ENCODE peak calls at places on chromosomes 7 and 10, in six cellular contexts. One of them, this sample, is unnamed.
A peak's percentile ranks its signal among the peaks of the same experiment; 100 is the strongest.

GRCh38 chr10:6385683-6386082 is 183.0 kb downstream of the PFKFB3 start:
- DNase-seq in fibroblast of lung: peak; percentile 37
- DNase-seq in heart left ventricle: no peak
- DNase-seq in CD8-positive, alpha-beta T cell: no peak
- DNase-seq in lung: no peak
- DNase-seq in endodermal cell: no peak
- DNase-seq in this sample: peak; percentile 44

GRCh38 chr10:75165684-75166622 is 44.6 kb upstream of the VDAC2 start:
- DNase-seq in lung: no peak
- DNase-seq in CD8-positive, alpha-beta T cell: no peak
- DNase-seq in heart left ventricle: no peak
- DNase-seq in endodermal cell: no peak
- DNase-seq in fibroblast of lung: peak; percentile 67
- DNase-seq in this sample: no peak

GRCh38 chr10:71766717-71767419 is 6.5 kb downstream of the VSIR start:
- DNase-seq in CD8-positive, alpha-beta T cell: no peak
- DNase-seq in lung: peak; percentile 82
- DNase-seq in endodermal cell: no peak
- DNase-seq in heart left ventricle: peak; percentile 82
- DNase-seq in fibroblast of lung: peak; percentile 98
- DNase-seq in this sample: peak; percentile 87

GRCh38 chr10:16832351-16833080 is 15.3 kb upstream of the RSU1 start:
- DNase-seq in heart left ventricle: peak; percentile 50
- DNase-seq in CD8-positive, alpha-beta T cell: no peak
- DNase-seq in fibroblast of lung: peak; percentile 96
- DNase-seq in endodermal cell: no peak
- DNase-seq in lung: peak; percentile 44
- DNase-seq in this sample: peak; percentile 92

GRCh38 chr10:129875993-129876727 is 87.9 kb downstream of the EBF3 start:
- DNase-seq in CD8-positive, alpha-beta T cell: no peak
- DNase-seq in endodermal cell: no peak
- DNase-seq in heart left ventricle: no peak
- DNase-seq in fibroblast of lung: no peak
- DNase-seq in lung: no peak
- DNase-seq in this sample: no peak

GRCh38 chr10:96890580-96890979 is 58.5 kb downstream of the LCOR start:
- DNase-seq in CD8-positive, alpha-beta T cell: no peak
- DNase-seq in endodermal cell: no peak
- DNase-seq in heart left ventricle: no peak
- DNase-seq in fibroblast of lung: no peak
- DNase-seq in lung: no peak
- DNase-seq in this sample: no peak

GRCh38 chr7:11231190-11231589 is 257.5 kb downstream of the PHF14 start:
- DNase-seq in lung: no peak
- DNase-seq in fibroblast of lung: no peak
- DNase-seq in heart left ventricle: no peak
- DNase-seq in endodermal cell: no peak
- DNase-seq in CD8-positive, alpha-beta T cell: no peak
- DNase-seq in this sample: no peak

GRCh38 chr7:37062019-37062418 is 337.7 kb upstream of the AOAH start:
- DNase-seq in lung: no peak
- DNase-seq in CD8-positive, alpha-beta T cell: no peak
- DNase-seq in heart left ventricle: no peak
- DNase-seq in fibroblast of lung: peak; percentile 20
- DNase-seq in endodermal cell: no peak
- DNase-seq in this sample: no peak

GRCh38 chr10:68742397-68742796 is 21.4 kb downstream of the CCAR1 start:
- DNase-seq in endodermal cell: no peak
- DNase-seq in fibroblast of lung: no peak
- DNase-seq in CD8-positive, alpha-beta T cell: no peak
- DNase-seq in heart left ventricle: no peak
- DNase-seq in lung: no peak
- DNase-seq in this sample: no peak

GRCh38 chr7:27175626-27176342 is 1.7 kb upstream of the HOXA10 start:
- DNase-seq in endodermal cell: peak; percentile 76
- DNase-seq in heart left ventricle: no peak
- DNase-seq in lung: no peak
- DNase-seq in CD8-positive, alpha-beta T cell: no peak
- DNase-seq in fibroblast of lung: no peak
- DNase-seq in this sample: no peak

GRCh38 chr10:131816157-131816775 is 84.5 kb upstream of the PPP2R2D start:
- DNase-seq in lung: no peak
- DNase-seq in heart left ventricle: no peak
- DNase-seq in endodermal cell: peak; percentile 40
- DNase-seq in fibroblast of lung: no peak
- DNase-seq in CD8-positive, alpha-beta T cell: no peak
- DNase-seq in this sample: no peak

GRCh38 chr10:23158370-23158769 is 33.7 kb upstream of the PTF1A start:
- DNase-seq in lung: no peak
- DNase-seq in fibroblast of lung: peak; percentile 42
- DNase-seq in heart left ventricle: no peak
- DNase-seq in CD8-positive, alpha-beta T cell: peak; percentile 3
- DNase-seq in endodermal cell: peak; percentile 78
- DNase-seq in this sample: peak; percentile 11

GRCh38 chr7:66741706-66742053 is 1.1 kb downstream of the RABGEF1 start:
- DNase-seq in fibroblast of lung: peak; percentile 44
- DNase-seq in heart left ventricle: no peak
- DNase-seq in CD8-positive, alpha-beta T cell: no peak
- DNase-seq in endodermal cell: no peak
- DNase-seq in lung: no peak
- DNase-seq in this sample: no peak

GRCh38 chr7:107304636-107305035 is 135.8 kb downstream of the HBP1 start:
- DNase-seq in fibroblast of lung: no peak
- DNase-seq in heart left ventricle: no peak
- DNase-seq in CD8-positive, alpha-beta T cell: no peak
- DNase-seq in endodermal cell: no peak
- DNase-seq in lung: no peak
- DNase-seq in this sample: no peak

GRCh38 chr10:118472961-118473675 is 122.3 kb downstream of the PRLHR start:
- DNase-seq in lung: no peak
- DNase-seq in heart left ventricle: no peak
- DNase-seq in CD8-positive, alpha-beta T cell: no peak
- DNase-seq in endodermal cell: no peak
- DNase-seq in fibroblast of lung: no peak
- DNase-seq in this sample: no peak

GRCh38 chr10:794382-794956 is 105.0 kb upstream of the DIP2C start:
- DNase-seq in lung: no peak
- DNase-seq in CD8-positive, alpha-beta T cell: no peak
- DNase-seq in endodermal cell: peak; percentile 65
- DNase-seq in heart left ventricle: no peak
- DNase-seq in fibroblast of lung: no peak
- DNase-seq in this sample: no peak

GRCh38 chr10:122577311-122577885 is 16.8 kb downstream of the DMBT1 start:
- DNase-seq in lung: no peak
- DNase-seq in heart left ventricle: no peak
- DNase-seq in fibroblast of lung: no peak
- DNase-seq in endodermal cell: no peak
- DNase-seq in CD8-positive, alpha-beta T cell: no peak
- DNase-seq in this sample: no peak

GRCh38 chr10:78771215-78771614 is 297.6 kb upstream of the ZMIZ1 start:
- DNase-seq in lung: no peak
- DNase-seq in CD8-positive, alpha-beta T cell: no peak
- DNase-seq in heart left ventricle: no peak
- DNase-seq in fibroblast of lung: no peak
- DNase-seq in endodermal cell: peak; percentile 22
- DNase-seq in this sample: no peak

GRCh38 chr7:3095046-3095445 is 51.4 kb upstream of the CARD11 start:
- DNase-seq in heart left ventricle: no peak
- DNase-seq in lung: no peak
- DNase-seq in CD8-positive, alpha-beta T cell: peak; percentile 45
- DNase-seq in fibroblast of lung: no peak
- DNase-seq in endodermal cell: no peak
- DNase-seq in this sample: no peak

GRCh38 chr10:36094091-36094490 is 452.0 kb upstream of the FZD8 start:
- DNase-seq in CD8-positive, alpha-beta T cell: no peak
- DNase-seq in lung: no peak
- DNase-seq in endodermal cell: no peak
- DNase-seq in fibroblast of lung: peak; percentile 4
- DNase-seq in heart left ventricle: peak; percentile 19
- DNase-seq in this sample: no peak

GRCh38 chr7:143296686-143297085 is 8.5 kb downstream of the CASP2 start:
- DNase-seq in CD8-positive, alpha-beta T cell: no peak
- DNase-seq in lung: no peak
- DNase-seq in endodermal cell: no peak
- DNase-seq in heart left ventricle: no peak
- DNase-seq in fibroblast of lung: no peak
- DNase-seq in this sample: peak; percentile 14

GRCh38 chr7:143300959-143301617 is 12.9 kb downstream of the CASP2 start:
- DNase-seq in endodermal cell: no peak
- DNase-seq in fibroblast of lung: peak; percentile 65
- DNase-seq in heart left ventricle: no peak
- DNase-seq in CD8-positive, alpha-beta T cell: no peak
- DNase-seq in lung: no peak
- DNase-seq in this sample: no peak

GRCh38 chr7:143303733-143304132 is 12.2 kb upstream of the CLCN1 start:
- DNase-seq in heart left ventricle: no peak
- DNase-seq in lung: no peak
- DNase-seq in fibroblast of lung: no peak
- DNase-seq in CD8-positive, alpha-beta T cell: no peak
- DNase-seq in endodermal cell: no peak
- DNase-seq in this sample: no peak

GRCh38 chr7:143299346-143299745 is 11.2 kb downstream of the CASP2 start:
- DNase-seq in heart left ventricle: no peak
- DNase-seq in lung: no peak
- DNase-seq in endodermal cell: no peak
- DNase-seq in CD8-positive, alpha-beta T cell: no peak
- DNase-seq in fibroblast of lung: peak; percentile 65
- DNase-seq in this sample: no peak

GRCh38 chr7:143299840-143300239 is 11.7 kb downstream of the CASP2 start:
- DNase-seq in heart left ventricle: peak; percentile 28
- DNase-seq in lung: no peak
- DNase-seq in fibroblast of lung: peak; percentile 12
- DNase-seq in CD8-positive, alpha-beta T cell: peak; percentile 53
- DNase-seq in endodermal cell: peak; percentile 88
- DNase-seq in this sample: no peak
- TF ChIP-seq CTCF in heart left ventricle: peak; percentile 38
- TF ChIP-seq CTCF in lung: peak; percentile 40
- TF ChIP-seq CTCF in fibroblast of lung: no peak
- TF ChIP-seq CTCF in CD8-positive, alpha-beta T cell: peak; percentile 80
- TF ChIP-seq CTCF in endodermal cell: peak; percentile 84
- TF ChIP-seq CTCF in this sample: peak; percentile 40

GRCh38 chr7:23237000-23237399 is 9.6 kb upstream of the GPNMB start:
- DNase-seq in CD8-positive, alpha-beta T cell: no peak
- DNase-seq in lung: no peak
- DNase-seq in heart left ventricle: no peak
- DNase-seq in endodermal cell: no peak
- DNase-seq in fibroblast of lung: no peak
- DNase-seq in this sample: no peak
- H3K4me3 ChIP-seq in CD8-positive, alpha-beta T cell: no peak overlapping the region
- H3K4me3 ChIP-seq in lung: no peak overlapping the region
- H3K4me3 ChIP-seq in heart left ventricle: no peak overlapping the region
- H3K4me3 ChIP-seq in endodermal cell: no peak overlapping the region
- H3K4me3 ChIP-seq in fibroblast of lung: no peak overlapping the region
- H3K4me3 ChIP-seq in this sample: no peak overlapping the region

GRCh38 chr7:131665021-131665420 is 108.6 kb upstream of the PODXL start:
- DNase-seq in heart left ventricle: no peak
- DNase-seq in lung: no peak
- DNase-seq in endodermal cell: no peak
- DNase-seq in fibroblast of lung: no peak
- DNase-seq in CD8-positive, alpha-beta T cell: no peak
- DNase-seq in this sample: no peak
- TF ChIP-seq CTCF in heart left ventricle: no peak
- TF ChIP-seq CTCF in lung: no peak
- TF ChIP-seq CTCF in endodermal cell: no peak
- TF ChIP-seq CTCF in fibroblast of lung: no peak
- TF ChIP-seq CTCF in CD8-positive, alpha-beta T cell: no peak
- TF ChIP-seq CTCF in this sample: no peak

GRCh38 chr10:4012848-4013247 is 227.8 kb upstream of the KLF6 start:
- DNase-seq in lung: no peak
- DNase-seq in heart left ventricle: no peak
- DNase-seq in fibroblast of lung: no peak
- DNase-seq in endodermal cell: no peak
- DNase-seq in CD8-positive, alpha-beta T cell: no peak
- DNase-seq in this sample: no peak
- H3K4me3 ChIP-seq in lung: no peak overlapping the region
- H3K4me3 ChIP-seq in heart left ventricle: no peak overlapping the region
- H3K4me3 ChIP-seq in fibroblast of lung: no peak overlapping the region
- H3K4me3 ChIP-seq in endodermal cell: no peak overlapping the region
- H3K4me3 ChIP-seq in CD8-positive, alpha-beta T cell: no peak overlapping the region
- H3K4me3 ChIP-seq in this sample: no peak overlapping the region

GRCh38 chr7:6360841-6361240 is 86.9 kb downstream of the DAGLB start:
- DNase-seq in heart left ventricle: no peak
- DNase-seq in CD8-positive, alpha-beta T cell: no peak
- DNase-seq in endodermal cell: no peak
- DNase-seq in lung: no peak
- DNase-seq in fibroblast of lung: no peak
- DNase-seq in this sample: no peak
- TF ChIP-seq CTCF in heart left ventricle: no peak
- TF ChIP-seq CTCF in CD8-positive, alpha-beta T cell: no peak
- TF ChIP-seq CTCF in endodermal cell: no peak
- TF ChIP-seq CTCF in lung: no peak
- TF ChIP-seq CTCF in fibroblast of lung: no peak
- TF ChIP-seq CTCF in this sample: no peak

DNA sequence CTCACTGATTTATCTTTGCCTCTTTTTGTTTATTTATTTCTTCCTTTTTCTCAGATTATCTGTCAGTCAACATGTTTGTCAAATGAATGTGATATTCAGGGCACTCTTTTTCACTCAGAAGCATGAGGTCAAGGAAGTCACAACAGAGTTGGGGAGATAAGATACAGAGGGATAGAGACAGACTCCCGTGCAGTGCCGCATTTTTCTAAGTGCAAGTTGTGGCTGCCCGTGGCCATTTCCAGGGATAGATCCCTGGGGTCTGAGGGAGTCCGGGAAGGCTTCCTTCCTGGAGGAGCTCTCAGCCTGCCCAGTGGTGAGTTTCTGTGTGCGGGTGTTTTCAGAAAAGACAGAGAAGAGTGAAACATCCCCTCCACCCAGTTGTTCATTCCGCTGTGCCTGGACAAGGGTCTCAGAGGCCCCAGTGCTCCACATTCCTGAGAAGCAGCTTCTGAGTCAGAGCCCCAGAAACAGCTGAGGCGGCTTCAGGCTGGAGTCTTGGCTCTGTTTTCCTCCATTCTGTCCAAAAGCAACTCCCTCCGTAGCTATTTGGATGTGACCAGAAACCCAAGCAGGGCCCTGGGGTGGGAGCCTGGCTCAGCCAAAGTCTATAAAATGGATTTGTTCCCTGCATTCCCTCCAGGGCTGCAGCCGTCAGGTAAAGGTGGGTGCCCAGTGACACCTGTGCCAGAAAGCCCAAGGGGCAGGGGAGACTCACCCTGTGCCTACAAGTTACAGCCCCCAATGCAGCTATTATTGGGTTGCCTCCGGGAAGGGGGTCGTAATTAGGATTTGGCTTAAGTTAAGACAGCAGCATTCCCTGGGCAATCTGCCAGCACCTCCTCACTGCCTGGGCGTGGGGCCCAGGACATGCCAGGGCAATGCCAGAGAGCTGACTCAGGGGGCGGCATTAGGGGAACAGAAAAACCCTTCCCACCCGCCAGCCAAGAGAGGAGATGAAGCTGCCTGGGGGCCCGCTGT is 13.0 kb upstream of the CAMK2G start:
- DNase-seq in endodermal cell: peak; percentile 67
- DNase-seq in CD8-positive, alpha-beta T cell: no peak
- DNase-seq in heart left ventricle: peak; percentile 79
- DNase-seq in fibroblast of lung: peak; percentile 93
- DNase-seq in lung: peak; percentile 74
- DNase-seq in this sample: peak; percentile 71
- H3K4me3 ChIP-seq in endodermal cell: no peak overlapping the region
- H3K4me3 ChIP-seq in CD8-positive, alpha-beta T cell: no peak overlapping the region
- H3K4me3 ChIP-seq in heart left ventricle: no peak overlapping the region
- H3K4me3 ChIP-seq in fibroblast of lung: no peak overlapping the region
- H3K4me3 ChIP-seq in lung: no peak overlapping the region
- H3K4me3 ChIP-seq in this sample: no peak overlapping the region

GRCh38 chr10:60846173-60846572 is 67.9 kb downstream of the CDK1 start:
- DNase-seq in endodermal cell: no peak
- DNase-seq in fibroblast of lung: peak; percentile 62
- DNase-seq in heart left ventricle: no peak
- DNase-seq in CD8-positive, alpha-beta T cell: no peak
- DNase-seq in lung: no peak
- DNase-seq in this sample: no peak
- TF ChIP-seq CTCF in endodermal cell: no peak
- TF ChIP-seq CTCF in fibroblast of lung: no peak
- TF ChIP-seq CTCF in heart left ventricle: no peak
- TF ChIP-seq CTCF in CD8-positive, alpha-beta T cell: no peak
- TF ChIP-seq CTCF in lung: no peak
- TF ChIP-seq CTCF in this sample: peak; percentile 16